ENCODE peak calls at places on chromosomes 11 and 22, in nine cellular contexts. One of them, this sample, is unnamed.

GRCh38 chr11:113538801-113539200 is 63.6 kb upstream of the DRD2 start:
- DNase-seq in HCT116: no peak
- DNase-seq in ovary: no peak
- DNase-seq in tibial artery: no peak
- DNase-seq in GM23248: no peak
- DNase-seq in upper lobe of right lung: no peak
- DNase-seq in H1: no peak
- DNase-seq in neuronal stem cell: no peak
- DNase-seq in aorta: no peak
- DNase-seq in this sample: no peak

GRCh38 chr11:16157327-16157726 is 199.0 kb downstream of the SOX6 start:
- DNase-seq in HCT116: no peak
- DNase-seq in H1: no peak
- DNase-seq in tibial artery: no peak
- DNase-seq in ovary: no peak
- DNase-seq in aorta: no peak
- DNase-seq in neuronal stem cell: no peak
- DNase-seq in GM23248: no peak
- DNase-seq in upper lobe of right lung: no peak
- DNase-seq in this sample: no peak

GRCh38 chr11:114942207-114942606 is 263.9 kb downstream of the NXPE2 start:
- DNase-seq in H1: no peak
- DNase-seq in HCT116: no peak
- DNase-seq in upper lobe of right lung: no peak
- DNase-seq in GM23248: no peak
- DNase-seq in neuronal stem cell: no peak
- DNase-seq in aorta: no peak
- DNase-seq in ovary: no peak
- DNase-seq in tibial artery: no peak
- DNase-seq in this sample: no peak

GRCh38 chr11:38937709-38938108 is 2339.7 kb upstream of the RAG2 start:
- DNase-seq in neuronal stem cell: no peak
- DNase-seq in tibial artery: no peak
- DNase-seq in HCT116: no peak
- DNase-seq in upper lobe of right lung: no peak
- DNase-seq in ovary: no peak
- DNase-seq in aorta: no peak
- DNase-seq in GM23248: no peak
- DNase-seq in H1: no peak
- DNase-seq in this sample: no peak

GRCh38 chr11:57244911-57245310 is 7.9 kb upstream of the APLNR start:
- DNase-seq in neuronal stem cell: no peak
- DNase-seq in ovary: no peak
- DNase-seq in H1: no peak
- DNase-seq in tibial artery: no peak
- DNase-seq in GM23248: no peak
- DNase-seq in upper lobe of right lung: no peak
- DNase-seq in HCT116: no peak
- DNase-seq in aorta: no peak
- DNase-seq in this sample: no peak

GRCh38 chr11:18527512-18527911 is 770 bp upstream of the TSG101 start:
- DNase-seq in upper lobe of right lung: no peak
- DNase-seq in ovary: no peak
- DNase-seq in neuronal stem cell: no peak
- DNase-seq in GM23248: peak; percentile 77
- DNase-seq in tibial artery: no peak
- DNase-seq in H1: no peak
- DNase-seq in aorta: no peak
- DNase-seq in HCT116: no peak
- DNase-seq in this sample: no peak

GRCh38 chr22:32760815-32761214 is 40.7 kb upstream of the TIMP3 start:
- DNase-seq in GM23248: no peak
- DNase-seq in aorta: no peak
- DNase-seq in HCT116: no peak
- DNase-seq in H1: no peak
- DNase-seq in neuronal stem cell: no peak
- DNase-seq in ovary: no peak
- DNase-seq in tibial artery: peak; percentile 60
- DNase-seq in upper lobe of right lung: no peak
- DNase-seq in this sample: peak; percentile 66

GRCh38 chr11:20021212-20021611 is 139.1 kb downstream of the DBX1 start:
- DNase-seq in upper lobe of right lung: no peak
- DNase-seq in tibial artery: no peak
- DNase-seq in GM23248: no peak
- DNase-seq in aorta: no peak
- DNase-seq in H1: no peak
- DNase-seq in neuronal stem cell: no peak
- DNase-seq in ovary: no peak
- DNase-seq in HCT116: no peak
- DNase-seq in this sample: no peak

GRCh38 chr11:128904872-128905344 is 13.8 kb downstream of the KCNJ5 start:
- DNase-seq in neuronal stem cell: no peak
- DNase-seq in aorta: no peak
- DNase-seq in H1: no peak
- DNase-seq in HCT116: no peak
- DNase-seq in GM23248: peak; percentile 40
- DNase-seq in tibial artery: no peak
- DNase-seq in ovary: no peak
- DNase-seq in upper lobe of right lung: no peak
- DNase-seq in this sample: no peak

GRCh38 chr11:126366064-126366822 is 10.8 kb downstream of the ST3GAL4 start:
- DNase-seq in ovary: peak; percentile 59
- DNase-seq in upper lobe of right lung: peak; percentile 74
- DNase-seq in HCT116: no peak
- DNase-seq in tibial artery: no peak
- DNase-seq in aorta: peak; percentile 63
- DNase-seq in GM23248: no peak
- DNase-seq in neuronal stem cell: no peak
- DNase-seq in H1: no peak
- DNase-seq in this sample: no peak

GRCh38 chr22:24068717-24069116 is 57.6 kb downstream of the CABIN1 start:
- DNase-seq in upper lobe of right lung: peak; percentile 15
- DNase-seq in neuronal stem cell: no peak
- DNase-seq in ovary: no peak
- DNase-seq in tibial artery: no peak
- DNase-seq in H1: no peak
- DNase-seq in HCT116: no peak
- DNase-seq in aorta: peak; percentile 73
- DNase-seq in GM23248: no peak
- DNase-seq in this sample: no peak

GRCh38 chr11:22752908-22753310 is 76.7 kb downstream of the SVIP start:
- DNase-seq in tibial artery: no peak
- DNase-seq in neuronal stem cell: no peak
- DNase-seq in HCT116: no peak
- DNase-seq in aorta: no peak
- DNase-seq in upper lobe of right lung: no peak
- DNase-seq in ovary: no peak
- DNase-seq in H1: no peak
- DNase-seq in GM23248: no peak
- DNase-seq in this sample: no peak

GRCh38 chr11:12808519-12808918 is 134.3 kb downstream of the TEAD1 start:
- DNase-seq in upper lobe of right lung: no peak
- DNase-seq in ovary: no peak
- DNase-seq in neuronal stem cell: no peak
- DNase-seq in tibial artery: no peak
- DNase-seq in GM23248: peak; percentile 78
- DNase-seq in HCT116: no peak
- DNase-seq in aorta: no peak
- DNase-seq in H1: no peak
- DNase-seq in this sample: no peak

DNA sequence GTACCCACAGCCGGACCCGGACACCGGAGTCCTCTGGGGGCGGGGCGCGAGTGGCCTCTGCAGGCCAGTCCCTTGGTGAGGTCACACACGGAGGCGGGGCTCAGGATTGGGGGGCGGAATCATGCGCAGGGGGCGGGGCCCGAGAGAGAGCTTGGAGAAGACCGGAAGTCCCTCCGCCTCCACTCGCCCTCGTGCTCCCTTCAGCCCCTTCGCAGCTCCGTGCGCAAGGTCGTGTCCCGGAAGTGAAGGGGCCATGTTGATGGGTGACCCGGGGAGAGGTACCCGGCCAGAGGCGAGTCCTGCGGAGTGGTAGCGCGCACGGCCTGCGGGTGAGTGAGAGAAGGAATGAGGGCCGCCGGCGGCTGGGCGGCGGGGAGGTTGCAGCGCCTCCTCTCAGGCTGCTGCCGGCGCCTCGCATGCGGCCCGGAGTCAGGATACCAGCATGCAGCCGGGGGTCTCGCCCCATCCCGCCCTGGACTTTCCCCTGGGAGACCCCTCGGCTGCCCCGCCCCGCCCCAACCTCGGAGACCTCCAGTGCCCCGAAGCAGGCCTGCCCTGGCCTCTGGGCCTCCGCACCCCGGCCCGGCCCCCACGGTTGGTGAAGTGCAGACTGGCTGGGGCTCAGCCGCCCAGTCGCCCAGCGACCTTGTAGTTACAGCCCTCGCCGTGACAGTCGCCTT is at the start of gene MIEF1:
- DNase-seq in neuronal stem cell: peak; percentile 97
- DNase-seq in tibial artery: peak; percentile 99
- DNase-seq in GM23248: peak; percentile 99
- DNase-seq in H1: peak; percentile 88
- DNase-seq in ovary: peak; percentile 98
- DNase-seq in aorta: peak; percentile 100
- DNase-seq in HCT116: peak; percentile 94
- DNase-seq in upper lobe of right lung: peak; percentile 99
- DNase-seq in this sample: peak; percentile 98
- H3K4me1 ChIP-seq in neuronal stem cell: peaks cover 20% of the 10 kb centered on the region
- H3K4me1 ChIP-seq in tibial artery: peaks cover 20% of the 10 kb centered on the region
- H3K4me1 ChIP-seq in GM23248: peaks cover 15% of the 10 kb centered on the region
- H3K4me1 ChIP-seq in H1: peaks cover 9% of the 10 kb centered on the region
- H3K4me1 ChIP-seq in ovary: peaks cover 15% of the 10 kb centered on the region
- H3K4me1 ChIP-seq in aorta: peaks cover 11% of the 10 kb centered on the region
- H3K4me1 ChIP-seq in HCT116: peaks cover 16% of the 10 kb centered on the region
- H3K4me1 ChIP-seq in upper lobe of right lung: peaks cover 31% of the 10 kb centered on the region
- H3K4me1 ChIP-seq in this sample: peaks cover 54% of the 10 kb centered on the region

DNA sequence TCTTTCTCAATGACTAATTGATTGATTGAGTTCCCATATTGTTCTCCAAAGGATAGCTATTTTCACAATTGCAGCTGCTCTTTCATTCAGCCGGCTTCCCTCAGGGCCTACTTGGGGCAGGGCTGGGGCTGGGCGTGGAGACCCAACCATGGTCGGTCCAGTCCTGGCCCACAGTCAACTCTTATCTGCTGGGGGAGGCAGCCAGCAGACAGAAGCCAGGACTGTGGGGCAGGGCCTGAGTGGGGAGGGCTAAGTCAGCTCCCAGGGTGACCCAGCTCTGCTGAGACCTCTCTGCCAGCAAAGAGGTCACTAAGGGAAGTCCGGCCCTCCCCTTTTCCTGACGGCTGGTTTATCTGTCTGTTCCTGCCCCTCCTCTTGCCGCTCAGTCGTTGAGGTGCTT is 735.2 kb downstream of the TBC1D22A start:
- DNase-seq in ovary: no peak
- DNase-seq in neuronal stem cell: no peak
- DNase-seq in aorta: no peak
- DNase-seq in H1: no peak
- DNase-seq in upper lobe of right lung: no peak
- DNase-seq in tibial artery: no peak
- DNase-seq in HCT116: no peak
- DNase-seq in GM23248: no peak
- DNase-seq in this sample: no peak
- H3K9me3 ChIP-seq in ovary: no peaks in the 10 kb centered on the region
- H3K9me3 ChIP-seq in neuronal stem cell: no peaks in the 10 kb centered on the region
- H3K9me3 ChIP-seq in aorta: peaks cover 3% of the 10 kb centered on the region
- H3K9me3 ChIP-seq in H1: peaks cover 86% of the 10 kb centered on the region
- H3K9me3 ChIP-seq in upper lobe of right lung: no peaks in the 10 kb centered on the region
- H3K9me3 ChIP-seq in tibial artery: no peaks in the 10 kb centered on the region
- H3K9me3 ChIP-seq in HCT116: peaks cover 9% of the 10 kb centered on the region
- H3K9me3 ChIP-seq in GM23248: no peaks in the 10 kb centered on the region
- H3K9me3 ChIP-seq in this sample: peaks cover 35% of the 10 kb centered on the region

GRCh38 chr11:58769308-58769707 is 37.6 kb upstream of the GLYAT start:
- DNase-seq in ovary: no peak
- DNase-seq in neuronal stem cell: no peak
- DNase-seq in upper lobe of right lung: no peak
- DNase-seq in tibial artery: no peak
- DNase-seq in GM23248: no peak
- DNase-seq in HCT116: no peak
- DNase-seq in H1: no peak
- DNase-seq in aorta: no peak
- DNase-seq in this sample: no peak

GRCh38 chr11:58770627-58771457 is 39.1 kb upstream of the GLYAT start:
- DNase-seq in upper lobe of right lung: no peak
- DNase-seq in HCT116: peak; percentile 67
- DNase-seq in neuronal stem cell: no peak
- DNase-seq in tibial artery: no peak
- DNase-seq in aorta: no peak
- DNase-seq in GM23248: peak; percentile 91
- DNase-seq in ovary: no peak
- DNase-seq in H1: no peak
- DNase-seq in this sample: no peak

GRCh38 chr11:58771458-58771855 is 39.7 kb upstream of the GLYAT start:
- DNase-seq in tibial artery: no peak
- DNase-seq in GM23248: peak; percentile 29
- DNase-seq in H1: no peak
- DNase-seq in neuronal stem cell: no peak
- DNase-seq in upper lobe of right lung: no peak
- DNase-seq in aorta: no peak
- DNase-seq in HCT116: no peak
- DNase-seq in ovary: no peak
- DNase-seq in this sample: no peak

GRCh38 chr11:58768137-58768536 is 36.4 kb upstream of the GLYAT start:
- DNase-seq in tibial artery: no peak
- DNase-seq in neuronal stem cell: no peak
- DNase-seq in ovary: no peak
- DNase-seq in upper lobe of right lung: no peak
- DNase-seq in GM23248: no peak
- DNase-seq in aorta: no peak
- DNase-seq in HCT116: no peak
- DNase-seq in H1: no peak
- DNase-seq in this sample: no peak

DNA sequence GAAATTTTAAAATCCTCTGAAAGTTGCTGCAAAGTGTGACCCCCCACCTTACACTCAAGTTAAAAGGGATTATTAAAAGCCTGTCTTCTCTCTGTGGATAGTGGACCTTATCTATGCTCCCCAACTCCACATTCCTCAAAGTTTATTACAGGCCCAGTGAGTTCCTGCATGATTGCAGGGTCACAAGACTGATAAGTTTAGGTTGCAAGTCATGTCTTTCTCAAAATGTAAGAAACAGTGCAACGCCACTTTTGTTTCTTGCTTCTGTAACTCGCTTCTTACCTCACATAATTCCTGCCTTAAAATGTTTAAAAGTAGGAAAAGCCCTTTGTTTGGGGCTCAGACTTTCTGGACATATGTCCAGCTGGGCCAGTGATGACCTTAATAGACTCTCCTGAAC is 38.4 kb upstream of the GLYAT start:
- DNase-seq in GM23248: no peak
- DNase-seq in HCT116: no peak
- DNase-seq in aorta: no peak
- DNase-seq in upper lobe of right lung: no peak
- DNase-seq in ovary: no peak
- DNase-seq in tibial artery: no peak
- DNase-seq in H1: no peak
- DNase-seq in neuronal stem cell: no peak
- DNase-seq in this sample: no peak
- H3K4me1 ChIP-seq in GM23248: peaks cover 19% of the 10 kb centered on the region
- H3K4me1 ChIP-seq in HCT116: peaks cover 7% of the 10 kb centered on the region
- H3K4me1 ChIP-seq in aorta: no peaks in the 10 kb centered on the region
- H3K4me1 ChIP-seq in upper lobe of right lung: no peaks in the 10 kb centered on the region
- H3K4me1 ChIP-seq in ovary: no peaks in the 10 kb centered on the region
- H3K4me1 ChIP-seq in tibial artery: no peaks in the 10 kb centered on the region
- H3K4me1 ChIP-seq in H1: no peaks in the 10 kb centered on the region
- H3K4me1 ChIP-seq in neuronal stem cell: no peaks in the 10 kb centered on the region
- H3K4me1 ChIP-seq in this sample: no peaks in the 10 kb centered on the region

GRCh38 chr11:101158119-101158518 is 28.5 kb upstream of the PGR start:
- DNase-seq in aorta: no peak
- DNase-seq in ovary: no peak
- DNase-seq in GM23248: no peak
- DNase-seq in upper lobe of right lung: no peak
- DNase-seq in tibial artery: no peak
- DNase-seq in HCT116: no peak
- DNase-seq in H1: no peak
- DNase-seq in neuronal stem cell: no peak
- DNase-seq in this sample: no peak
- H3K9me3 ChIP-seq in aorta: peaks cover 4% of the 10 kb centered on the region
- H3K9me3 ChIP-seq in ovary: no peaks in the 10 kb centered on the region
- H3K9me3 ChIP-seq in GM23248: no peaks in the 10 kb centered on the region
- H3K9me3 ChIP-seq in upper lobe of right lung: no peaks in the 10 kb centered on the region
- H3K9me3 ChIP-seq in tibial artery: no peaks in the 10 kb centered on the region
- H3K9me3 ChIP-seq in HCT116: no peaks in the 10 kb centered on the region
- H3K9me3 ChIP-seq in H1: peaks cover 7% of the 10 kb centered on the region
- H3K9me3 ChIP-seq in neuronal stem cell: no peaks in the 10 kb centered on the region
- H3K9me3 ChIP-seq in this sample: peaks cover 23% of the 10 kb centered on the region

This sample was measured in right atrium auricular region.